ENCODE peak calls at places on chromosomes 3 and 15, in four cellular contexts. A, C, P and U are unnamed samples. For H3K4me1 and H3K9me3, the result is how much of the 10 kb centered on the place peaks cover.

GRCh38 chr3:196499061-196499460 is 4.5 kb downstream of the RNF168 start:
- DNase-seq in A (no peak), C (no peak), P (no peak), U (no peak)

GRCh38 chr3:152430223-152431002 is 161.7 kb downstream of the MBNL1 start:
- DNase-seq in A (no peak), C (no peak), P (no peak), U (no peak)

GRCh38 chr3:124119056-124119721 is 127.3 kb upstream of the ROPN1 start:
- DNase-seq in A (no peak), C (no peak), P (no peak), U (no peak)

GRCh38 chr3:184133840-184134745 is 1.1 kb upstream of the EIF2B5 start:
- DNase-seq in A (peak), C (peak), P (peak), U (peak)

GRCh38 chr3:140077406-140077805 is 142.4 kb downstream of the CLSTN2 start:
- DNase-seq in A (no peak), C (no peak), P (no peak), U (no peak)

GRCh38 chr3:141367038-141367730 is 1.1 kb upstream of the ZBTB38 start:
- DNase-seq in A (no peak), C (no peak), P (no peak), U (no peak)

GRCh38 chr15:40847225-40847961 is 3.5 kb downstream of the SPINT1 start:
- DNase-seq in A (peak), C (peak), P (peak), U (no peak)

GRCh38 chr3:13009946-13010315 is 63.3 kb downstream of the IQSEC1 start:
- DNase-seq in A (no peak), C (no peak), P (peak), U (no peak)

GRCh38 chr3:13702226-13702820 is 153.4 kb downstream of the FBLN2 start:
- DNase-seq in A (no peak), C (no peak), P (no peak), U (no peak)

GRCh38 chr3:105956311-105956710 is 87.5 kb upstream of the CBLB start:
- DNase-seq in A (peak), C (no peak), P (no peak), U (no peak)

GRCh38 chr15:58053236-58054153 is 12.0 kb downstream of the ALDH1A2 start:
- DNase-seq in A (no peak), C (no peak), P (no peak), U (no peak)

DNA sequence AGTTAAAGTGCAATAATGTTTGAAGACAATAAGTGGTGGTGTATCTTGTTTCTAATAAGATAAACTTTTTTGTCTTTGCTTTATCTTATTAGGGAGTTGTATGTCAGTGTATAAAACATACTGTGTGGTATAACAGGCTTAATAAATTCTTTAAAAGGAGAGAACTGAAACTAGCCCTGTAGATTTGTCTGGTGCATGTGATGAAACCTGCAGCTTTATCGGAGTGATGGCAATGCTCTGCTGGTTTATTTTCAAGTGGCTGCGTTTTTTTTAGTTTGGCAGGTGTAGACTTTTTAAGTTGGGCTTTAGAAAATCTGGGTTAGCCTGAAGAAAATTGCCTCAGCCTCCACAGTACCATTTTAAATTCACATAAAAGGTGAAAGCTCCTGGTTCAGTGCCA is 2.7 kb downstream of the RPL15 start:
- DNase-seq in A (no peak), C (no peak), P (no peak), U (no peak)
- H3K4me3 ChIP-seq in A (no peak), C (no peak), P (no peak), U (no peak)

GRCh38 chr15:90873998-90874605 is 5.7 kb downstream of the FURIN start:
- DNase-seq in A (no peak), C (no peak), P (peak), U (no peak)

GRCh38 chr15:90871716-90872480 is 3.5 kb downstream of the FURIN start:
- DNase-seq in A (no peak), C (no peak), P (no peak), U (no peak)

GRCh38 chr15:90873488-90873997 is 5.2 kb downstream of the FURIN start:
- DNase-seq in A (no peak), C (no peak), P (no peak), U (no peak)

GRCh38 chr15:90871097-90871715 is 2.8 kb downstream of the FURIN start:
- DNase-seq in A (no peak), C (no peak), P (no peak), U (no peak)

GRCh38 chr15:90872481-90873184 is 4.2 kb downstream of the FURIN start:
- DNase-seq in A (no peak), C (no peak), P (no peak), U (no peak)
- H3K4me1 ChIP-seq in A (under half), C (under half), P (half or more), U (under half)

GRCh38 chr3:185828755-185829154 is 3.9 kb upstream of the IGF2BP2 start:
- DNase-seq in A (no peak), C (no peak), P (no peak), U (no peak)
- H3K9me3 ChIP-seq in A (under half), C (under half), P (under half), U (under half)

GRCh38 chr15:70319466-70319865 is 221.7 kb upstream of the TLE3 start:
- DNase-seq in A (no peak), C (no peak), P (no peak), U (no peak)
- H3K4me3 ChIP-seq in A (no peak), C (no peak), P (no peak), U (no peak)

DNA sequence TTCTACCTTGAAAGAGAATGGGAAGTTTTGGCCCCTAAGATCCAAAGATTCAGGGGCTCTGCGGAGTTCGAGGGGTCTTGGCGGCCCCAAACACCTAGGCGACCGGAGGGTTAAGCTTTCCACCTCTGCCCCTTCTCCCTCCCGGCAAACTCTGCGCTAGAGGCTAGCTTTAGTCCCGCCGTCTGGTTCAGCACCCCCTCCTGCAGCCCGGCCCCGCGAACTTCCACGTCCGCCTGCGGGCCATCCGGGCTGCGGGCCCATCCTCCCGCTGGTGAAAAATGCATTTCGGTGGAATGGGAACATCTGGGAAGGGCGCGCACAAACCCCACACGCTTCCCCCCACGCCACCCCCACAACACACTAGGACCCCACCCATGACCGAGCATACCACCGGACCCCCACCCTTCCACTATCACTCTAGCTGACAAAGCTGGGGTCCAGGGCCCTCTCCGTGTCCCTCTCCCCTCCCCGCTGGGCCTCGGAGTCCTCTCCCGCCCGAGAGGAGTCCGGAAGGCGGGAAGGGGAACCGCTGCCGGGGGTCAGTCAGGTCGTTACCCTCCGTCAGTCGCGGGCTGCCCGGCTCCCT is 1.0 kb downstream of the SHOX2 start:
- DNase-seq in A (no peak), C (peak), P (no peak), U (no peak)
- H3K4me1 ChIP-seq in A (under half), C (under half), P (under half), U (under half)

DNA sequence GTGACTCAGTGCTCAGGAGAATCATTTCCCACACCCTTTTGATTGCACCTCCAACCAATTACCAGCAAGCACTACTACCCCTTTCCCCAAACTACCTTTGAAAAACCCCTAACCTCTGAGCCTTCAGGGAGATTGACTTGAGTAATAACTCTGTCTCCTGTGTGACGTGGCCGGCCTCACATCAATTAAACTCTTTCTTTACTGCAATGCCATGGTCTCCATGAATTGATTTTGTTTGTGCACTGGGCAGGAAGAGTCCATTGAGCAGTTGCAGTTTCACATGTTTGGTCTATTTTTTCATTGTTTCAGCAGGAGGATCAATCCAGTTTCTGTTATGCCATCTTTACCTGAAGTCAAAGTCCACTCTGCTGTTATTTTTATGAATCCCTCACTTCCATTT is 32.4 kb downstream of the SCN11A start:
- DNase-seq in A (no peak), C (no peak), P (no peak), U (no peak)
- H3K9me3 ChIP-seq in A (under half), C (under half), P (under half), U (under half)

GRCh38 chr3:119310052-119310451 is 15.9 kb downstream of the ARHGAP31 start:
- DNase-seq in A (no peak), C (peak), P (no peak), U (no peak)
- H3K4me3 ChIP-seq in A (no peak), C (no peak), P (no peak), U (no peak)